ENCODE peak calls at places on chromosomes 13 and 19, in five cellular contexts. One of them, this sample, is unnamed.

GRCh38 chr19:3697671-3698385 is 2.4 kb downstream of the PIP5K1C start:
- DNase-seq in SK-N-SH: no peak
- DNase-seq in K562: no peak
- DNase-seq in HepG2: no peak
- DNase-seq in HCT116: no peak
- DNase-seq in this sample: no peak

GRCh38 chr13:75271851-75272250 is 210.1 kb downstream of the TBC1D4 start:
- DNase-seq in SK-N-SH: no peak
- DNase-seq in K562: no peak
- DNase-seq in HepG2: no peak
- DNase-seq in HCT116: no peak
- DNase-seq in this sample: no peak

GRCh38 chr19:32178401-32178800 is 167.0 kb upstream of the ZNF507 start:
- DNase-seq in SK-N-SH: no peak
- DNase-seq in K562: no peak
- DNase-seq in HepG2: no peak
- DNase-seq in HCT116: no peak
- DNase-seq in this sample: no peak

GRCh38 chr13:113551081-113552000 is 33.2 kb upstream of the TFDP1 start:
- DNase-seq in SK-N-SH: peak
- DNase-seq in K562: no peak
- DNase-seq in HepG2: no peak
- DNase-seq in HCT116: no peak
- DNase-seq in this sample: no peak

GRCh38 chr19:12065100-12065538 is 588 bp downstream of the ZNF844 start:
- DNase-seq in SK-N-SH: no peak
- DNase-seq in K562: peak
- DNase-seq in HepG2: no peak
- DNase-seq in HCT116: no peak
- DNase-seq in this sample: peak

GRCh38 chr13:44088911-44089851 is 209.5 kb downstream of the LACC1 start:
- DNase-seq in SK-N-SH: no peak
- DNase-seq in K562: no peak
- DNase-seq in HepG2: no peak
- DNase-seq in HCT116: no peak
- DNase-seq in this sample: no peak

GRCh38 chr19:19860756-19861390 is 4.8 kb upstream of the ZNF253 start:
- DNase-seq in SK-N-SH: peak
- DNase-seq in K562: peak
- DNase-seq in HepG2: no peak
- DNase-seq in HCT116: no peak
- DNase-seq in this sample: no peak

GRCh38 chr19:35294859-35295258 is 2.9 kb downstream of the MAG start:
- DNase-seq in SK-N-SH: no peak
- DNase-seq in K562: no peak
- DNase-seq in HepG2: no peak
- DNase-seq in HCT116: no peak
- DNase-seq in this sample: no peak

GRCh38 chr13:100870898-100871297 is 196.3 kb upstream of the TMTC4 start:
- DNase-seq in SK-N-SH: peak
- DNase-seq in K562: no peak
- DNase-seq in HepG2: no peak
- DNase-seq in HCT116: no peak
- DNase-seq in this sample: no peak

GRCh38 chr19:17337675-17338439 is 504 bp downstream of the GTPBP3 start:
- DNase-seq in SK-N-SH: peak
- DNase-seq in K562: peak
- DNase-seq in HepG2: no peak
- DNase-seq in HCT116: no peak
- DNase-seq in this sample: no peak

GRCh38 chr19:55075366-55075998 is at the start of gene EPS8L1:
- DNase-seq in SK-N-SH: no peak
- DNase-seq in K562: no peak
- DNase-seq in HepG2: no peak
- DNase-seq in HCT116: no peak
- DNase-seq in this sample: peak

GRCh38 chr13:93758575-93758974 is 532.0 kb downstream of the GPC6 start:
- DNase-seq in SK-N-SH: no peak
- DNase-seq in K562: no peak
- DNase-seq in HepG2: peak
- DNase-seq in HCT116: no peak
- DNase-seq in this sample: no peak

GRCh38 chr19:50465986-50466771 is 10.1 kb upstream of the EMC10 start:
- DNase-seq in SK-N-SH: peak
- DNase-seq in K562: peak
- DNase-seq in HepG2: peak
- DNase-seq in HCT116: peak
- DNase-seq in this sample: no peak

GRCh38 chr19:5271145-5271544 is 69.5 kb downstream of the PTPRS start:
- DNase-seq in SK-N-SH: no peak
- DNase-seq in K562: no peak
- DNase-seq in HepG2: no peak
- DNase-seq in HCT116: no peak
- DNase-seq in this sample: no peak

GRCh38 chr13:73138276-73138950 is 79.6 kb downstream of the KLF5 start:
- DNase-seq in SK-N-SH: no peak
- DNase-seq in K562: no peak
- DNase-seq in HepG2: peak
- DNase-seq in HCT116: no peak
- DNase-seq in this sample: no peak

GRCh38 chr19:39659791-39660190 is 4.1 kb downstream of the LGALS16 start:
- DNase-seq in SK-N-SH: no peak
- DNase-seq in K562: no peak
- DNase-seq in HepG2: no peak
- DNase-seq in HCT116: no peak
- DNase-seq in this sample: no peak

GRCh38 chr13:59120297-59120843 is 1043.4 kb downstream of the DIAPH3 start:
- DNase-seq in SK-N-SH: no peak
- DNase-seq in K562: no peak
- DNase-seq in HepG2: no peak
- DNase-seq in HCT116: no peak
- DNase-seq in this sample: no peak

GRCh38 chr19:19627716-19628498 is at the start of gene LPAR2:
- DNase-seq in SK-N-SH: peak
- DNase-seq in K562: no peak
- DNase-seq in HepG2: no peak
- DNase-seq in HCT116: peak
- DNase-seq in this sample: peak

GRCh38 chr13:109989155-109989554 is 202.8 kb upstream of the IRS2 start:
- DNase-seq in SK-N-SH: no peak
- DNase-seq in K562: no peak
- DNase-seq in HepG2: no peak
- DNase-seq in HCT116: no peak
- DNase-seq in this sample: no peak

GRCh38 chr19:2446390-2446789 is 10.4 kb downstream of the LMNB2 start:
- DNase-seq in SK-N-SH: no peak
- DNase-seq in K562: no peak
- DNase-seq in HepG2: no peak
- DNase-seq in HCT116: no peak
- DNase-seq in this sample: no peak

GRCh38 chr19:53977991-53978731 is 13.3 kb upstream of the CACNG6 start:
- DNase-seq in SK-N-SH: peak
- DNase-seq in K562: peak
- DNase-seq in HepG2: no peak
- DNase-seq in HCT116: peak
- DNase-seq in this sample: peak

GRCh38 chr13:106532111-106532929 is 3.1 kb downstream of the EFNB2 start:
- DNase-seq in SK-N-SH: peak
- DNase-seq in K562: no peak
- DNase-seq in HepG2: no peak
- DNase-seq in HCT116: no peak
- DNase-seq in this sample: no peak

GRCh38 chr13:51614350-51614786 is 30.1 kb downstream of the WDFY2 start:
- DNase-seq in SK-N-SH: peak
- DNase-seq in K562: no peak
- DNase-seq in HepG2: no peak
- DNase-seq in HCT116: no peak
- DNase-seq in this sample: no peak

GRCh38 chr13:75798353-75799245 is 162.5 kb downstream of the LMO7 start:
- DNase-seq in SK-N-SH: no peak
- DNase-seq in K562: no peak
- DNase-seq in HepG2: no peak
- DNase-seq in HCT116: peak
- DNase-seq in this sample: no peak

GRCh38 chr13:33751151-33751550 is 66.8 kb upstream of the RFC3 start:
- DNase-seq in SK-N-SH: no peak
- DNase-seq in K562: no peak
- DNase-seq in HepG2: no peak
- DNase-seq in HCT116: no peak
- DNase-seq in this sample: no peak

DNA sequence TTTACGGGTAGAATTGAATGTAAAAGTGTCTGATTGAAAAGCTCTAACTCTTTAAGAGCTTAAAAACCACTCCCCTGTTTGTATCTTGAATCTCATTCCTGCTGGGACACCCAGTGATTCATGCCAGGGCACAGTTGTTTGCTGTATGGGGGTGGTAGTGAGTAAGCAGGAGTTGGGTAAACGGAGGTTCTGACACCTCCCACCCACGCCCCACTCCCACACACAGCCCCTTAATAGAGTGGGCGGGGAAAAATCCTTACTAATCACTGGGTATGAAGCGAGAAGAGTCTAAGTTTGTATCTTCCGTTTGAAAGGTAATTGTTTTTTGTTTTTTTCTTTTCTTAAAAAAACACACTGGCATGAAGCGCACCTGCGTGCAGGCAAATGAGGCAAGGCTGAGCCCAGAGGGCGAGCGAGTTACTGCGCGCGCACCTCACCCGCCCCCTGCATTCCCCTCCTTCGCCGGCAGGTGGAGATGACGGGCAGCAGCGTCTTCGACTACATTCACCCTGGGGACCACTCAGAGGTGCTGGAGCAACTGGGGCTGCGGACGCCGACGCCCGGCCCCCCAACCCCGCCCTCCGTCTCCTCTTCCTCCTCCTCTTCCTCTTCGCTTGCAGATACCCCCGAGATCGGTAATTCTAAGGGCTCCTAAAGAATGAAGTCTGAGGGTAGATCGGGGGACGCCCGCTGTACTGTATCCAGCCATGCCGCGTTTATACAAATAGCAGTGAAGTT is 12.8 kb downstream of the TMEM160 start:
- DNase-seq in SK-N-SH: peak
- DNase-seq in K562: peak
- DNase-seq in HepG2: peak
- DNase-seq in HCT116: peak
- DNase-seq in this sample: peak
- TF ChIP-seq JUND in SK-N-SH: no peak
- TF ChIP-seq JUND in K562: peak
- TF ChIP-seq JUND in HepG2: no peak
- TF ChIP-seq JUND in HCT116: peak
- TF ChIP-seq JUND in this sample: no peak

GRCh38 chr19:46221981-46222610 is 7.4 kb upstream of the IGFL1 start:
- DNase-seq in SK-N-SH: no peak
- DNase-seq in K562: no peak
- DNase-seq in HepG2: no peak
- DNase-seq in HCT116: no peak
- DNase-seq in this sample: peak
- TF ChIP-seq JUND in SK-N-SH: no peak
- TF ChIP-seq JUND in K562: no peak
- TF ChIP-seq JUND in HepG2: no peak
- TF ChIP-seq JUND in HCT116: no peak
- TF ChIP-seq JUND in this sample: no peak

DNA sequence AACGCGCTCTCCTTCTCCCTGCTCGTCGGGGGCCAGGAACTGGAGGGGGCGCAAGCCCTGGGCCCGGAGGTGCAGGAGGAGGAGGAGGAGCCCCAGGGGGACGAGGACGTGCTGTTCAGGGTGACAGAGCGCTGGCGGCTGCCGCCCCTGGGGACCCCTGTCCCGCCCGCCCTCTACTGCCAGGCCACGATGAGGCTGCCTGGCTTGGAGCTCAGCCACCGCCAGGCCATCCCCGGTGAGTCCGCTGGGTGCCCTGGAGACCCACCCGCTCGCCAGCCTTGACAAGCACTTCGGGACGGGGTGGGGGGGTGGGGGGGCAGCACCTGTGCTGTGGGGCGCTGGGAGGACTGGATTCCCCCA is 2.3 kb downstream of the MADCAM1 start:
- DNase-seq in SK-N-SH: peak
- DNase-seq in K562: no peak
- DNase-seq in HepG2: no peak
- DNase-seq in HCT116: no peak
- DNase-seq in this sample: no peak
- TF ChIP-seq JUND in SK-N-SH: no peak
- TF ChIP-seq JUND in K562: no peak
- TF ChIP-seq JUND in HepG2: no peak
- TF ChIP-seq JUND in HCT116: no peak
- TF ChIP-seq JUND in this sample: no peak

DNA sequence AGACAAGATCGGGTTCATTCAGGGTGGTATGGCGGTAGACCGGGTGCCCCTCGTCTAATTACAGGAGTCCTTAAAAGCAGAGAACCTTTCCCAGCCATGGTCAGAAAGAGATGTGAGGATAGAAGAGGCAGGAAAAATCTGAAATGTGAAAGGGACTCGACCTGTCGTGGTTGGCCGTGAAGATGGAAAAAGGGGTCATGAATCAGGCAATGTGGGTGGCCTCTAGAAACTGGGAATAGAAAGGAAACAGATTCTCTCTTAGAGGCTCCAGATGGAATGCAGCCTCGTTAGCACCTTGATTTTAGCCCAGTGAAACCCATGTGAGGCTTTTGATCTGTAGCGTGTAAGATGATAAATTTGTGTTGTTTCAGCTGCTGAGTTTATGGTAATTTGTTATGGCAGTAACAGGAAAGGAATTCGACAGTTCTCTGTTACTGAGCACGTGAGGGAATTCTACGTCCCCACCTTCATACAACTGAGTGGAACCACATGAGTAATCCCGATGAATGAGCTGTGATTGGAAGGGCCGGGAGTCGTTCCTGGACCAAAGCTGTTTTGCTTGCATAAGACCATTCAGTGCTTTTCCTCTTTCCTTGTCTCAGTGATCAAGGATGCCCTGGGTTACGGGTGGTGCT is 11.0 kb upstream of the CA11 start:
- DNase-seq in SK-N-SH: no peak
- DNase-seq in K562: no peak
- DNase-seq in HepG2: no peak
- DNase-seq in HCT116: no peak
- DNase-seq in this sample: no peak
- TF ChIP-seq JUND in SK-N-SH: no peak
- TF ChIP-seq JUND in K562: no peak
- TF ChIP-seq JUND in HepG2: no peak
- TF ChIP-seq JUND in HCT116: no peak
- TF ChIP-seq JUND in this sample: no peak

DNA sequence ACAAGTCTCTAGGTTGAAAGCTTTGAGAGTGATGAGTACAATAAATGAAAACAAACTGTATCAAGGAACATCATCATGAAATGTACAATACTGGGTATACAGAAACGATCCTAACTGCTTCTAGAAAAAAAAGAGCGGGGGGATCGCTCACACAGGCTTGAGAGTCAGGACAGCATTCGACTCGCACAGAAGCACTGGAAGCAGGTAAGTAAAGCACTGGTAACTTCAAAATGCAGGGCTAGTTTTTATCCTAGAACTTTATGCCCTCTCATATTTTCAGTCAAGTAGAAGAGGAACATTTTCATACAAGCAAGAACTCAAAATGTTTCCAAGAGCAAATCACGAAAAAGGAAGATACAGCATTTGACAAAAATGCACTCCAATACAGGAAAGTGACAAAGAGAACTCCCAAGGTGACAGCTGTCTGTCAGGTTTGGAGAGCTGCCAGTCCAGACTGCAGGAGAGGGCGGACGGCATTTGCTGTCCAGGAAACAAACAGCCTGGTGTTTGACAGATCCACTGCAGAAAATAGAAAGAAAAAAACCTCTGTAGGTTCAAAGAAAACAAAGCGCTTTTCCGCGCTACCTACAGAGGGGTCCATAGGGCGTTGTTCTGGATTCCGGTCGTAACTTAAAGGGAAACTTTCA is 58.2 kb upstream of the XPO4 start:
- DNase-seq in SK-N-SH: no peak
- DNase-seq in K562: peak
- DNase-seq in HepG2: peak
- DNase-seq in HCT116: no peak
- DNase-seq in this sample: no peak
- TF ChIP-seq JUND in SK-N-SH: no peak
- TF ChIP-seq JUND in K562: no peak
- TF ChIP-seq JUND in HepG2: no peak
- TF ChIP-seq JUND in HCT116: no peak
- TF ChIP-seq JUND in this sample: no peak

This sample was measured in T47D.